ENCODE peak calls at places on chromosomes 1 and 21, in eight cellular contexts. V is OCI-LY7; Z is ELF-1; B is Caki2; S is Peyer's patch; W is HL-60; R is activated CD8-positive, alpha-beta memory T cell treated with anti-CD3 and anti-CD28 coated beads, Interleukin-2, amount 50 U/mL, for 4 hours; Y is breast epithelium. I is an unnamed sample.

GRCh38 chr1:211327341-211327921 is 798 bp downstream of the TRAF5 start:
- DNase-seq in V (peak), Z (peak), B (no peak), S (peak), W (no peak), R (peak), Y (no peak), I (no peak)

GRCh38 chr1:117008675-117009074 is 7.1 kb downstream of the CD101 start:
- DNase-seq in V (no peak), Z (no peak), B (no peak), S (no peak), W (no peak), R (no peak), Y (no peak), I (no peak)

GRCh38 chr1:197464039-197464438 is 196.0 kb downstream of the CRB1 start:
- DNase-seq in V (no peak), Z (no peak), B (no peak), S (no peak), W (peak), R (no peak), Y (no peak), I (no peak)

GRCh38 chr1:51303751-51304196 is 26.6 kb downstream of the TTC39A start:
- DNase-seq in V (no peak), Z (no peak), B (no peak), S (no peak), W (no peak), R (no peak), Y (no peak), I (no peak)

GRCh38 chr1:58575831-58576726 is 973 bp downstream of the TACSTD2 start:
- DNase-seq in V (no peak), Z (peak), B (no peak), S (no peak), W (no peak), R (no peak), Y (peak), I (no peak)

GRCh38 chr1:61504840-61505239 is 220.1 kb downstream of the TM2D1 start:
- DNase-seq in V (no peak), Z (no peak), B (no peak), S (no peak), W (no peak), R (no peak), Y (no peak), I (no peak)

GRCh38 chr1:245589221-245589620 is 434.4 kb downstream of the KIF26B start:
- DNase-seq in V (no peak), Z (no peak), B (no peak), S (no peak), W (no peak), R (no peak), Y (no peak), I (no peak)

GRCh38 chr1:159892944-159893343 is 7.0 kb downstream of the CFAP45 start:
- DNase-seq in V (no peak), Z (no peak), B (no peak), S (no peak), W (no peak), R (no peak), Y (no peak), I (no peak)

GRCh38 chr1:30422251-30422650 is 301.1 kb downstream of the MATN1 start:
- DNase-seq in V (no peak), Z (no peak), B (no peak), S (no peak), W (no peak), R (no peak), Y (peak), I (no peak)

GRCh38 chr1:177959793-177960515 is 9.9 kb downstream of the SEC16B start:
- DNase-seq in V (no peak), Z (no peak), B (no peak), S (no peak), W (no peak), R (no peak), Y (no peak), I (no peak)

GRCh38 chr21:34135330-34135729 is 62.0 kb downstream of the MRPS6 start:
- DNase-seq in V (no peak), Z (no peak), B (no peak), S (no peak), W (no peak), R (no peak), Y (no peak), I (no peak)

GRCh38 chr21:41507521-41508414 is at the start of gene TMPRSS2:
- DNase-seq in V (no peak), Z (peak), B (no peak), S (no peak), W (no peak), R (no peak), Y (peak), I (no peak)

GRCh38 chr1:27427329-27427728 is 34.9 kb downstream of the GPR3 start:
- DNase-seq in V (peak), Z (no peak), B (no peak), S (peak), W (no peak), R (no peak), Y (no peak), I (no peak)

GRCh38 chr1:35220976-35221375 is 28.0 kb upstream of the SFPQ start:
- DNase-seq in V (peak), Z (peak), B (no peak), S (no peak), W (no peak), R (no peak), Y (no peak), I (no peak)

GRCh38 chr1:65255088-65256050 is 54.0 kb upstream of the DNAJC6 start:
- DNase-seq in V (no peak), Z (peak), B (no peak), S (no peak), W (no peak), R (no peak), Y (no peak), I (no peak)

GRCh38 chr1:245465666-245466065 is 310.9 kb downstream of the KIF26B start:
- DNase-seq in V (no peak), Z (no peak), B (no peak), S (no peak), W (no peak), R (no peak), Y (no peak), I (no peak)

GRCh38 chr1:113871597-113872113 is at the start of gene PTPN22:
- DNase-seq in V (peak), Z (no peak), B (no peak), S (peak), W (peak), R (peak), Y (peak), I (peak)

GRCh38 chr1:3890389-3891328 is 9.4 kb downstream of the C1orf174 start:
- DNase-seq in V (no peak), Z (no peak), B (no peak), S (no peak), W (peak), R (no peak), Y (no peak), I (no peak)

GRCh38 chr21:45792682-45793383 is 149.3 kb downstream of the PCBP3 start:
- DNase-seq in V (no peak), Z (no peak), B (no peak), S (no peak), W (no peak), R (no peak), Y (no peak), I (no peak)

GRCh38 chr1:183506561-183506960 is 34.3 kb downstream of the SMG7 start:
- DNase-seq in V (no peak), Z (no peak), B (no peak), S (no peak), W (no peak), R (no peak), Y (no peak), I (no peak)